ENCODE peak calls at places on chromosomes 4 and X, in seven cellular contexts. S is hepatocyte, L is PC-3, G is astrocyte, D is fibroblast of lung, A is GM23248, P is neural progenitor cell. H is an unnamed sample.

GRCh38 chr4:71239365-71239764 is 99.5 kb upstream of the SLC4A4 start:
- DNase-seq in A (peak), D (peak), L (peak), G (peak), S (no peak), P (no peak), H (peak)

GRCh38 chrX:154384284-154384892 is 5.3 kb downstream of the EMD start:
- DNase-seq in L (no peak), S (no peak), A (peak), D (no peak), P (peak), G (no peak), H (no peak)

GRCh38 chr4:19478791-19479190 is 772.9 kb upstream of the SLIT2 start:
- DNase-seq in G (peak), A (peak), S (no peak), D (peak), P (no peak), L (peak), H (no peak)

GRCh38 chr4:54165438-54165837 is 63.7 kb upstream of the PDGFRA start:
- DNase-seq in S (no peak), G (peak), L (peak), D (peak), P (no peak), A (peak), H (peak)

GRCh38 chr4:94621491-94622080 is 136.2 kb upstream of the BMPR1B start:
- DNase-seq in L (peak), G (no peak), D (peak), A (peak), P (peak), S (peak), H (peak)

GRCh38 chr4:73181231-73181630 is 77.4 kb downstream of the ANKRD17 start:
- DNase-seq in A (no peak), G (no peak), S (no peak), P (no peak), L (no peak), D (no peak), H (no peak)

GRCh38 chrX:349196-349595 is 30.6 kb upstream of the GTPBP6 start:
- DNase-seq in G (no peak), L (no peak), D (no peak), P (no peak), S (no peak), A (no peak), H (no peak)

GRCh38 chrX:110316351-110317078 is 1.4 kb downstream of the AMMECR1 start:
- DNase-seq in L (no peak), G (no peak), D (no peak), P (peak), S (no peak), A (peak), H (peak)

GRCh38 chr4:87117730-87118075 is 102.7 kb downstream of the KLHL8 start:
- DNase-seq in S (no peak), L (no peak), P (no peak), D (no peak), A (no peak), G (no peak), H (no peak)

GRCh38 chr4:120629546-120629945 is 293.0 kb downstream of the PRDM5 start:
- DNase-seq in A (no peak), L (no peak), S (no peak), P (no peak), D (no peak), G (no peak), H (no peak)

GRCh38 chr4:40736910-40737309 is 12.8 kb upstream of the NSUN7 start:
- DNase-seq in G (peak), P (peak), S (peak), A (peak), L (peak), D (peak), H (peak)

GRCh38 chr4:9765091-9765490 is 16.3 kb upstream of the DRD5 start:
- DNase-seq in A (peak), P (peak), G (no peak), D (peak), L (peak), S (peak), H (peak)

GRCh38 chr4:168794092-168794707 is 215.9 kb downstream of the CBR4 start:
- DNase-seq in D (no peak), P (no peak), A (no peak), L (no peak), S (no peak), G (no peak), H (no peak)

GRCh38 chr4:22713841-22714240 is 21.1 kb downstream of the GBA3 start:
- DNase-seq in S (no peak), L (no peak), P (no peak), G (no peak), A (no peak), D (no peak), H (no peak)

GRCh38 chr4:98423019-98423418 is 161.8 kb downstream of the RAP1GDS1 start:
- DNase-seq in L (no peak), A (no peak), P (no peak), S (no peak), D (no peak), G (no peak), H (no peak)

GRCh38 chr4:158197194-158197593 is 13.1 kb upstream of the TMEM144 start:
- DNase-seq in D (no peak), P (no peak), A (no peak), S (peak), G (no peak), L (no peak), H (no peak)

GRCh38 chrX:72121381-72121780 is 10.3 kb downstream of the RTL5 start:
- DNase-seq in D (peak), P (no peak), S (no peak), L (peak), G (peak), A (peak), H (peak)

GRCh38 chrX:151505796-151506195 is 57.7 kb upstream of the PASD1 start:
- DNase-seq in G (no peak), P (peak), A (peak), L (peak), S (peak), D (no peak), H (peak)

GRCh38 chrX:68942141-68942540 is 113.3 kb downstream of the EFNB1 start:
- DNase-seq in P (no peak), S (no peak), A (no peak), L (no peak), G (no peak), D (no peak), H (no peak)

GRCh38 chr4:52848255-52848654 is 13.9 kb upstream of the RASL11B start:
- DNase-seq in S (no peak), L (no peak), A (no peak), G (no peak), D (no peak), P (no peak), H (no peak)

GRCh38 chrX:70470850-70471289 is 26.2 kb downstream of the DLG3 start:
- DNase-seq in G (peak), L (peak), D (no peak), S (no peak), P (no peak), A (no peak), H (no peak)

GRCh38 chr4:148782284-148782683 is 340.1 kb upstream of the NR3C2 start:
- DNase-seq in G (no peak), L (no peak), D (no peak), S (peak), A (no peak), P (peak), H (no peak)

GRCh38 chr4:41214158-41215146 is at the start of gene APBB2:
- DNase-seq in G (peak), D (peak), S (peak), P (peak), A (peak), L (peak), H (peak)

DNA sequence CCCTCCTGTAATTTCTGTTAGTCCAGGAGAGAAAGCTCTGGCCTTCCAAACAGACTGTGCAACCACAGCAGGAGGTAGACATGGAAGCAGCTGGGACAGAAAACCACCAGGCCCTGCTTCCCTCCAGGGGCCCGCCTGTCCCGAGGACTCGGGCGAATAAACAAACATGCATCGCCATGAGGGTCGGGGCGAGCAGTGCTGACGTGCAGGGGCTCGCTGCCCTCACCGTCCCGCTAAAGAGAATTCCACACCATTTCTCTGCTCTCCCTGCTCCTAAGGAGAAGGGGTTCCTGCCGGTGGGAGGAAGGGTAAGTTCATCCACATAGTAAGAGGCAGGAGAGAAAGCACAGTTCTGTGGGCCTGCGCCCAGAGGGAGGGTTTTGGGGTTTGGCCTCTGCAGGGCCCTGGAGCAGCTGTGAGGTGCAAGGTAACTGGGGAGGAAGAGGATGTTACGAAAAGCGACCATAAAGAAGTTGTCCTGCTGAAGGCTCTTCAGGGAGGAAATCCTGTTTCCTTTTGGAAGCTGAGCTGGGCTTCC is 54.9 kb downstream of the WFS1 start:
- DNase-seq in P (no peak), S (no peak), G (no peak), L (no peak), A (no peak), D (no peak), H (no peak)
- TF ChIP-seq EZH2 in P (no peak), S (no peak), G (no peak), L (no peak), A (no peak), D (no peak), H (no peak)

GRCh38 chrX:17743913-17744312 is 6.6 kb downstream of the SCML1 start:
- DNase-seq in D (no peak), S (no peak), A (peak), P (no peak), G (no peak), L (peak), H (no peak)
- H3K27ac ChIP-seq in D (no peak), S (no peak), A (no peak), P (no peak), G (no peak), L (peak), H (no peak)

DNA sequence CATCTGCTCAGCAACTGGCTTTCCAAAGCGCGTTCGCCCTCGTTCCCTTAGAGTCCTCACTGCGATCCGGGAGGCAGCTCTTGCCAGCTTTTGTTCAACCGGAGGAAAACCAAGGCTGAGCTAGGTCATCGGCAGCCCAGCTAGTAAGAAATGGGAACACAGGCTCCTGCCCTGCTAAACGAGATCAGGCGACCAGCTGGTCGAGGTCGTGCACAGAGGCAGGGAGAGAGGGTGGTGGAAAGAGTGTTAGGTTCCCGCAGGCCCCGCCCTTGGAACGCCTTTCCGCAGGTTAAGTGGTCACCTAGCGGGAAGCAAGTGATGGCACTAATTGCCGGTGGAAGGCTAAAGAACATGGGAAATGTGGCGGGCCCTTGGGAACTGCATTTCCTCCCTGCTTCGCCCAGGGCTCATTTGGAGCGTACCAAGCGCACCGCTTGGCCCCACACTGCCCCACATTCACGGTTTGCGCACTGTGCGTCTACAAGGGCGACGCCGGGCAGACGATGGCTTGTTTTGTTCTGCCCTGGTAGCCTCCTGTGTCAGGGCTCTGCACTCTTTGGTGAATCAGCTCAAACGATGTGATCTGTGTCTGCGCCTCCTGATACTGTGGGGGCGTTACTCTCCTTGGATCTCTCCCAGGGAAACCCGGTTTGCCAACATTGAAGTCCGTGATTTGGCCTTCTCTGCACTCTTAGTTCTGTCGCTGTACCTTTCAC is 7.2 kb upstream of the PRDM8 start:
- DNase-seq in D (peak), A (peak), G (no peak), S (no peak), L (no peak), P (peak), H (no peak)
- TF ChIP-seq EZH2 in D (no peak), A (no peak), G (no peak), S (peak), L (no peak), P (peak), H (no peak)

GRCh38 chrX:17860811-17861495 is at the start of gene RAI2:
- DNase-seq in G (no peak), S (peak), P (peak), L (no peak), D (no peak), A (no peak), H (peak)
- H3K27ac ChIP-seq in G (no peak), S (no peak), P (no peak), L (no peak), D (no peak), A (no peak), H (no peak)

H was measured in A673.